ENCODE peak calls at places on chromosomes 12 and 14, in four cellular contexts. I, K, E and G are unnamed samples.

GRCh38 chr12:128940974-128941373 is 87.7 kb downstream of the GLT1D1 start:
- DNase-seq in K (no peak), E (no peak), I (no peak), G (peak)

GRCh38 chr14:56081139-56081538 is 37.1 kb upstream of the PELI2 start:
- DNase-seq in E (no peak), K (no peak), I (no peak), G (no peak)

GRCh38 chr14:30921305-30921704 is 46.9 kb downstream of the COCH start:
- DNase-seq in E (no peak), K (no peak), I (peak), G (peak)

GRCh38 chr12:51171884-51172514 is 936 bp downstream of the TFCP2 start:
- DNase-seq in I (peak), K (peak), E (peak), G (peak)

GRCh38 chr14:87955501-87955900 is 37.5 kb downstream of the GALC start:
- DNase-seq in K (no peak), E (no peak), I (no peak), G (peak)

GRCh38 chr14:52124791-52125661 is 56.2 kb upstream of the NID2 start:
- DNase-seq in I (peak), K (peak), E (no peak), G (peak)

GRCh38 chr12:78241472-78241871 is 410.8 kb downstream of the NAV3 start:
- DNase-seq in K (no peak), E (no peak), I (no peak), G (peak)

GRCh38 chr14:95225251-95225887 is 68.0 kb upstream of the DICER1 start:
- DNase-seq in E (no peak), I (no peak), K (no peak), G (no peak)

GRCh38 chr14:102076793-102077759 is 9.8 kb downstream of the HSP90AA1 start:
- DNase-seq in K (no peak), I (peak), E (no peak), G (no peak)

GRCh38 chr12:6949063-6949594 is 2.0 kb upstream of the PTPN6 start:
- DNase-seq in K (no peak), I (no peak), E (no peak), G (no peak)
- TF ChIP-seq CTCF in K (no peak), I (peak), E (no peak), G (no peak)

GRCh38 chr12:109988903-109989302 is 7.3 kb downstream of the GIT2 start:
- DNase-seq in I (no peak), K (no peak), E (no peak), G (no peak)
- H3K4me3 ChIP-seq in I (no peak), K (no peak), E (no peak), G (no peak)

DNA sequence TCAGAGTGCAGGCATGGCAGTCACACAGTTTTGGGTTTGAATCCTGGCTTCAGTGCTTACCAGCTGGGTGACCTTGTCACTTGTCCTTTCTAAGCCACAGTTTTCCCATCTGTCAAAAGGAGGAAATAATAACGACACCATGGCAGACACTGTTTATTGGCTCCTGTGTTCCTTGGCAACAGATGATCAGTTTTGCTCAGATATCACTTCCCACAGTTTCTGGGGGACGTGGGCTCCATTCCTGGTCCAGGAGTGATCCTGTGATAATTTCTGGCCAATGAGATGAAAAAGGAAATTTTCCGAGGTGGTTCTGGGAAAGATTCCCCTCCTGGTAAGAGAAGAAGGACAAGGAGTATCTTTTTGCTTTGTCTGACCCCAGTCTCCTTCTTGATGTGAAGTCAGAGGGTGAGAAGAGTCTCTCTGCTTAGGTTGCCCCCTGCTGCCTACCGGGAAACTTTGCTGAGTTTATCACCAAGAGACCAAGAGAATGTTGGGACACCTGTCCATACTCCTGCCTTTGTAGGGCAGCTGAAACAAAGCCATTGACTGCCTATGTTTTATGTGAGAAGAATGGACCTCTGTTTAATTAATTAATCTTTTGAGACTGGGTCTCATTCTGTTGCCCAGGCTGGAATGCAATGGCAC is 178.9 kb upstream of the NRXN3 start:
- DNase-seq in K (no peak), I (peak), E (no peak), G (no peak)
- TF ChIP-seq CTCF in K (no peak), I (peak), E (no peak), G (no peak)

DNA sequence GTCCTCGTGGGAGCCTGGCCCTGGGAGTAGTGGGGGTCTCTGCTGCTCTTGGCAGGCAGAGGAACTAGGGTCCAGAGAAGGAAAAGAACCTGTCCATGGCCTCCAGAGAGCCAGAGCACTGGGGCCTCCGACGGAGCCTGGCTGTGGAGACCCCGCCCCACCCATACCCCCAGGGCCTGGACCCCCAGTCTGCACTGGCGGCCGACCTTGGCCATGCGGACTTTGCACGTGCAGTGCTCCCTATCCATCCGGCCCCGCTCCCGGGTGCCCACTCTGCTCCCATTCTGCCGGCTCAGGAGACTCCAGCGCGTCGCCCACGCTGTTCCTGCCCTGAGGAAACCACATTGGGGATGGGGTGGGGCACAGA is 1.1 kb downstream of the BEGAIN start:
- DNase-seq in K (no peak), I (no peak), E (no peak), G (no peak)
- H3K4me3 ChIP-seq in K (peak), I (no peak), E (peak), G (peak)

GRCh38 chr12:56257491-56258067 is 605 bp downstream of the ANKRD52 start:
- DNase-seq in E (no peak), I (no peak), K (peak), G (peak)
- TF ChIP-seq CTCF in E (no peak), I (no peak), K (peak), G (no peak)

GRCh38 chr14:71932229-71932951 is at the start of gene RGS6:
- DNase-seq in I (no peak), K (no peak), E (no peak), G (peak)
- H3K4me3 ChIP-seq in I (no peak), K (no peak), E (peak), G (no peak)